ENCODE peak calls at places on chromosomes 4 and X, in seven cellular contexts. I is coronary artery, N is endodermal cell, O is heart left ventricle, D is lower leg skin, K is OCI-LY7, J is mammary epithelial cell. R is an unnamed sample.

GRCh38 chr4:56958111-56958517 is 19.3 kb downstream of the NOA1 start:
- DNase-seq in I (peak; percentile 91), N (no peak), O (peak; percentile 90), D (peak; percentile 89), K (no peak), J (peak; percentile 83), R (no peak)

GRCh38 chr4:139524062-139524631 is 31.9 kb downstream of the SETD7 start:
- DNase-seq in I (no peak), N (no peak), O (no peak), D (no peak), K (no peak), J (no peak), R (no peak)

GRCh38 chr4:17690135-17690534 is 75.7 kb downstream of the MED28 start:
- DNase-seq in I (no peak), N (no peak), O (no peak), D (no peak), K (no peak), J (no peak), R (no peak)

GRCh38 chrX:107117993-107118321 is 665 bp downstream of the RBM41 start:
- DNase-seq in I (no peak), N (no peak), O (no peak), D (no peak), K (peak; percentile 18), J (no peak), R (no peak)

GRCh38 chr4:87835732-87836131 is 3.0 kb downstream of the MEPE start:
- DNase-seq in I (no peak), N (no peak), O (no peak), D (no peak), K (no peak), J (no peak), R (no peak)

GRCh38 chr4:126405369-126405982 is 1090.7 kb downstream of the FAT4 start:
- DNase-seq in I (no peak), N (no peak), O (no peak), D (no peak), K (peak; percentile 7), J (peak; percentile 16), R (no peak)

GRCh38 chr4:165953181-165953580 is 80.1 kb downstream of the TLL1 start:
- DNase-seq in I (no peak), N (no peak), O (no peak), D (no peak), K (no peak), J (no peak), R (no peak)

GRCh38 chr4:31059753-31060522 is 339.8 kb downstream of the PCDH7 start:
- DNase-seq in I (no peak), N (no peak), O (no peak), D (no peak), K (no peak), J (no peak), R (no peak)

GRCh38 chr4:8819421-8820177 is 52.0 kb downstream of the HMX1 start:
- DNase-seq in I (peak; percentile 64), N (peak; percentile 63), O (no peak), D (peak; percentile 3), K (no peak), J (no peak), R (peak; percentile 62)

GRCh38 chr4:61619528-61619927 is 419.4 kb downstream of the ADGRL3 start:
- DNase-seq in I (no peak), N (peak; percentile 54), O (no peak), D (no peak), K (no peak), J (no peak), R (no peak)

GRCh38 chr4:119237201-119237600 is 24.7 kb downstream of the USP53 start:
- DNase-seq in I (no peak), N (no peak), O (no peak), D (no peak), K (no peak), J (no peak), R (no peak)

GRCh38 chr4:86004030-86004429 is 355.8 kb downstream of the MAPK10 start:
- DNase-seq in I (no peak), N (no peak), O (no peak), D (no peak), K (no peak), J (no peak), R (no peak)

GRCh38 chrX:153398275-153398960 is 2.7 kb downstream of the PNMA6E start:
- DNase-seq in I (no peak), N (no peak), O (no peak), D (no peak), K (no peak), J (no peak), R (no peak)

GRCh38 chrX:40175416-40176255 is 77.9 kb upstream of the BCOR start:
- DNase-seq in I (no peak), N (peak; percentile 90), O (peak; percentile 80), D (peak; percentile 65), K (peak; percentile 88), J (no peak), R (peak; percentile 73)

GRCh38 chr4:159398236-159398638 is 295.4 kb downstream of the RAPGEF2 start:
- DNase-seq in I (no peak), N (no peak), O (no peak), D (no peak), K (no peak), J (no peak), R (no peak)

GRCh38 chrX:57070185-57070984 is 51.0 kb downstream of the SPIN2B start:
- DNase-seq in I (no peak), N (peak; percentile 47), O (no peak), D (no peak), K (no peak), J (no peak), R (no peak)

GRCh38 chr4:168710353-168710946 is 213.6 kb downstream of the PALLD start:
- DNase-seq in I (no peak), N (peak; percentile 71), O (peak; percentile 39), D (no peak), K (no peak), J (peak; percentile 54), R (no peak)

GRCh38 chr4:165326831-165327210 is 648 bp upstream of the MSMO1 start:
- DNase-seq in I (peak; percentile 80), N (peak; percentile 79), O (no peak), D (no peak), K (peak; percentile 62), J (peak; percentile 50), R (no peak)

GRCh38 chr4:4658051-4658450 is 116.2 kb upstream of the STX18 start:
- DNase-seq in I (no peak), N (no peak), O (no peak), D (no peak), K (no peak), J (no peak), R (no peak)

GRCh38 chrX:68163446-68163845 is 269.8 kb downstream of the OPHN1 start:
- DNase-seq in I (no peak), N (no peak), O (no peak), D (no peak), K (no peak), J (peak; percentile 16), R (no peak)

GRCh38 chrX:150163181-150163930 is 199.8 kb upstream of the MAMLD1 start:
- DNase-seq in I (no peak), N (no peak), O (no peak), D (no peak), K (no peak), J (no peak), R (no peak)

GRCh38 chrX:146243071-146243470 is 425.4 kb downstream of the SLITRK2 start:
- DNase-seq in I (no peak), N (no peak), O (no peak), D (no peak), K (no peak), J (no peak), R (no peak)

GRCh38 chr4:72701987-72702819 is 133.2 kb upstream of the ADAMTS3 start:
- DNase-seq in I (no peak), N (peak; percentile 56), O (no peak), D (peak; percentile 18), K (peak; percentile 65), J (peak; percentile 40), R (no peak)

GRCh38 chrX:8726031-8726652 is 5.8 kb downstream of the ANOS1 start:
- DNase-seq in I (no peak), N (peak; percentile 57), O (no peak), D (no peak), K (no peak), J (peak; percentile 14), R (no peak)

GRCh38 chr4:147731611-147732515 is at the start of gene ARHGAP10:
- DNase-seq in I (peak; percentile 86), N (peak; percentile 92), O (peak; percentile 81), D (peak; percentile 71), K (no peak), J (peak; percentile 82), R (peak; percentile 78)

GRCh38 chrX:18698762-18699650 is 8.4 kb upstream of the PPEF1 start:
- DNase-seq in I (no peak), N (no peak), O (no peak), D (no peak), K (no peak), J (no peak), R (no peak)
- TF ChIP-seq CTCF in I (no peak), N (no peak), O (no peak), D (no peak), K (no peak), J (no peak), R (no peak)

DNA sequence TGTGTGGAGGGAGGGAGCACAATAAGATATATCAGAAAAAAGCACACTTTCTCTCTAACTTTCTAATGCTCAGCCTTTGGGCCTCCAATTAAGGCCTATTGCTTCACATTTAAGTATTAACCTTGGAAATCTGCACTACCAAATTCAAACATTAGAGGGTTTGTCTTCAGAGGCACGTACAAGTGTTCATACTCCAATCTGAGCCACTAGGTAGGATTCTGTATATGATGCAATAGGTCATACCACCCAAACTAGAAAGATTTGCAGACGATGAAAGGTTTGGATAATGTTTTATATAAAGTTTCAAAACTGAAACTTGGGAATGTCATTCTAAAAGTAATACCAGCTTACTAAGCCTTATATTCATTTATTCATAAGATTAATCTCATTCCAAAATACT is 106.4 kb downstream of the MID1 start:
- DNase-seq in I (no peak), N (no peak), O (no peak), D (no peak), K (no peak), J (no peak), R (no peak)
- TF ChIP-seq CTCF in I (no peak), N (peak; percentile 40), O (no peak), D (no peak), K (no peak), J (no peak), R (peak; percentile 22)

DNA sequence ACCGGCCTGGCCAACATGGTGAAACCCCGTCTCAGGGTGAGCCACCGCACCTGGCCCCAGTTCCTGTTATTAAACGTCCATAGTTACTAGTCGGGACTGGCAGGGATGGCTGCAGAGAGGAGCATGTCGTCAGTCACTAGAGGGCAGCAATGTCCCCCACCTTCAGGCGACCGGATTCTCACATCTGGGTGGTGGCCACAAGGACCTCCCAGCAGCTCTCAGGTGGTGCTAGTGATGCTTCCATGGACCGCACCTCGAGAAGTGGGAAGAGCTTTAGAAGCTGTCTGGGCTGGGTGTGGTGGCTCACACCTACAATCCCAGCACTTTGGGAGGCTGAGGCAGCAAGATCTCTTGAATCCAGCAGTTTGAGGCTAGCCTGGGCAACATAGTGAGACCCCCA is 13.3 kb upstream of the IL3RA start:
- DNase-seq in I (no peak), N (peak; percentile 94), O (peak; percentile 42), D (no peak), K (peak; percentile 79), J (no peak), R (no peak)
- TF ChIP-seq CTCF in I (no peak), N (peak; percentile 79), O (peak; percentile 19), D (no peak), K (peak; percentile 74), J (peak; percentile 26), R (peak; percentile 54)

DNA sequence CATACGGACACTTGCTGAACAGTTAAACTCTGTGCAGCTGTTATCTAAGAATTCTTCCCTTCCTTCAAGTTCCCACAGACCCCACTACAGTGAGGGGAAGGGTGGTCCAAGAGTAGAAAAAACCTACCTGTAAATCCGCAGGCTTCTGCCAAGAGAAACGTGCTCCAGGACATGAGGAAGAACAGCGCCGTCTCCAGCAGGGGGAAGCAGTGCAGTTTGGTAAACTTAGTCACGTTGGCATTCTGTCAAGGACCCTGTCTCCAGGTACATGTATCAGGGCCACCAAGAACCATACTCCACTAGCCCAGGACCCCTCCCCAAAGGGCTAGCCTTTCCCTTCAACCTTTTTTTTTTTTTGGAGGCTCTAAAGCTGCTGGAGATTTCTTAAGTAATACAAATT is 79.9 kb downstream of the CHST7 start:
- DNase-seq in I (no peak), N (peak; percentile 77), O (no peak), D (no peak), K (peak; percentile 5), J (no peak), R (no peak)
- TF ChIP-seq CTCF in I (no peak), N (peak; percentile 65), O (no peak), D (no peak), K (peak; percentile 46), J (peak; percentile 63), R (peak; percentile 46)

R was measured in type B pancreatic cell.